ENCODE peak calls at places on chromosome 6, in ten cellular contexts. One of them, this sample, is unnamed.

GRCh38 chr6:64013061-64013410 is 377.4 kb downstream of the PHF3 start:
- DNase-seq in GM23248: no peak
- DNase-seq in heart right ventricle: no peak
- DNase-seq in colonic mucosa: no peak
- DNase-seq in mesendoderm: no peak
- DNase-seq in brain microvascular endothelial cell: no peak
- DNase-seq in transverse colon: no peak
- DNase-seq in HCT116: no peak
- DNase-seq in body of pancreas: no peak
- DNase-seq in effector memory CD4-positive, alpha-beta T cell: no peak
- DNase-seq in this sample: no peak

GRCh38 chr6:50815436-50816114 is 3.1 kb upstream of the TFAP2B start:
- DNase-seq in GM23248: peak; percentile 67
- DNase-seq in heart right ventricle: no peak
- DNase-seq in colonic mucosa: no peak
- DNase-seq in mesendoderm: no peak
- DNase-seq in brain microvascular endothelial cell: peak; percentile 24
- DNase-seq in transverse colon: no peak
- DNase-seq in HCT116: no peak
- DNase-seq in body of pancreas: no peak
- DNase-seq in effector memory CD4-positive, alpha-beta T cell: no peak
- DNase-seq in this sample: no peak

GRCh38 chr6:140051521-140052455 is 677.3 kb upstream of the CITED2 start:
- DNase-seq in GM23248: peak; percentile 95
- DNase-seq in heart right ventricle: no peak
- DNase-seq in colonic mucosa: no peak
- DNase-seq in mesendoderm: no peak
- DNase-seq in brain microvascular endothelial cell: peak; percentile 97
- DNase-seq in transverse colon: no peak
- DNase-seq in HCT116: no peak
- DNase-seq in body of pancreas: no peak
- DNase-seq in effector memory CD4-positive, alpha-beta T cell: no peak
- DNase-seq in this sample: no peak

GRCh38 chr6:166747644-166748595 is 120.9 kb upstream of the RPS6KA2 start:
- DNase-seq in GM23248: peak; percentile 42
- DNase-seq in heart right ventricle: no peak
- DNase-seq in colonic mucosa: no peak
- DNase-seq in mesendoderm: no peak
- DNase-seq in brain microvascular endothelial cell: no peak
- DNase-seq in transverse colon: no peak
- DNase-seq in HCT116: no peak
- DNase-seq in body of pancreas: no peak
- DNase-seq in effector memory CD4-positive, alpha-beta T cell: no peak
- DNase-seq in this sample: no peak

GRCh38 chr6:156780962-156781705 is 4.0 kb downstream of the ARID1B start:
- DNase-seq in GM23248: peak; percentile 49
- DNase-seq in heart right ventricle: no peak
- DNase-seq in colonic mucosa: no peak
- DNase-seq in mesendoderm: no peak
- DNase-seq in brain microvascular endothelial cell: no peak
- DNase-seq in transverse colon: no peak
- DNase-seq in HCT116: no peak
- DNase-seq in body of pancreas: no peak
- DNase-seq in effector memory CD4-positive, alpha-beta T cell: no peak
- DNase-seq in this sample: no peak

GRCh38 chr6:71072508-71072907 is 115.6 kb upstream of the B3GAT2 start:
- DNase-seq in GM23248: peak; percentile 19
- DNase-seq in heart right ventricle: no peak
- DNase-seq in colonic mucosa: no peak
- DNase-seq in mesendoderm: no peak
- DNase-seq in brain microvascular endothelial cell: peak; percentile 41
- DNase-seq in transverse colon: no peak
- DNase-seq in HCT116: no peak
- DNase-seq in body of pancreas: no peak
- DNase-seq in effector memory CD4-positive, alpha-beta T cell: no peak
- DNase-seq in this sample: no peak

GRCh38 chr6:37021356-37022129 is 16.1 kb downstream of the FGD2 start:
- DNase-seq in GM23248: peak; percentile 60
- DNase-seq in heart right ventricle: no peak
- DNase-seq in colonic mucosa: no peak
- DNase-seq in mesendoderm: peak; percentile 82
- DNase-seq in brain microvascular endothelial cell: peak; percentile 44
- DNase-seq in transverse colon: peak; percentile 23
- DNase-seq in HCT116: no peak
- DNase-seq in body of pancreas: no peak
- DNase-seq in effector memory CD4-positive, alpha-beta T cell: peak; percentile 45
- DNase-seq in this sample: no peak

GRCh38 chr6:144283781-144284473 is 1.2 kb upstream of the UTRN start:
- DNase-seq in GM23248: peak; percentile 69
- DNase-seq in heart right ventricle: no peak
- DNase-seq in colonic mucosa: no peak
- DNase-seq in mesendoderm: peak; percentile 44
- DNase-seq in brain microvascular endothelial cell: peak; percentile 20
- DNase-seq in transverse colon: no peak
- DNase-seq in HCT116: no peak
- DNase-seq in body of pancreas: no peak
- DNase-seq in effector memory CD4-positive, alpha-beta T cell: no peak
- DNase-seq in this sample: no peak

DNA sequence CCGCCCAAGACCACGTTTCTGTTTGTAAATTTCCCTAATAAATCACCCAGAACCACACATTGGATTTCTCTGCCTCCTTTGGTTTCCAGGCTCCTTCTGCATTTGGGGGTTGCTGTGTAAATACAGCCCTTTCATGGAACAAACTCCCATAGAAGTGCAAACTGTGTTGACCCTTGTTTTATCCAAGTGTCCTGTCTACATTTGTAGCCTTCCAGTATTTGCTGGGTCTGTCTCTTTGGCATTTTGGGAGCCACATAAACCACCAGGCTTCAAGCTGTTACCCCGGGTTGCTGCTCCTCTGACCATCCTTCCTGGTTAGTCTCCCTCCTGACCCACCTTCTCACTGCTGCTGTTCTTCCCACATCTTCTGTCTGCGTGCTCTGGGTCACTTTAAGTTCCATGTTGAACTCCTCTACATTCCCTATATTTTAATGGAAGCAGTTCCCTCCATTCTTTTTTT is 7.6 kb upstream of the MTHFD1L start:
- DNase-seq in GM23248: no peak
- DNase-seq in heart right ventricle: no peak
- DNase-seq in colonic mucosa: no peak
- DNase-seq in mesendoderm: no peak
- DNase-seq in brain microvascular endothelial cell: no peak
- DNase-seq in transverse colon: no peak
- DNase-seq in HCT116: no peak
- DNase-seq in body of pancreas: no peak
- DNase-seq in effector memory CD4-positive, alpha-beta T cell: no peak
- DNase-seq in this sample: no peak
- H3K27ac ChIP-seq in GM23248: peak overlapping the region; percentile 100
- H3K27ac ChIP-seq in heart right ventricle: peak overlapping the region; percentile 30
- H3K27ac ChIP-seq in colonic mucosa: peak overlapping the region; percentile 47
- H3K27ac ChIP-seq in mesendoderm: no peak overlapping the region
- H3K27ac ChIP-seq in brain microvascular endothelial cell: peak overlapping the region; percentile 100
- H3K27ac ChIP-seq in transverse colon: peak overlapping the region; percentile 70
- H3K27ac ChIP-seq in HCT116: peak overlapping the region; percentile 90
- H3K27ac ChIP-seq in body of pancreas: peak overlapping the region; percentile 38
- H3K27ac ChIP-seq in effector memory CD4-positive, alpha-beta T cell: no peak overlapping the region
- H3K27ac ChIP-seq in this sample: peak overlapping the region; percentile 36

DNA sequence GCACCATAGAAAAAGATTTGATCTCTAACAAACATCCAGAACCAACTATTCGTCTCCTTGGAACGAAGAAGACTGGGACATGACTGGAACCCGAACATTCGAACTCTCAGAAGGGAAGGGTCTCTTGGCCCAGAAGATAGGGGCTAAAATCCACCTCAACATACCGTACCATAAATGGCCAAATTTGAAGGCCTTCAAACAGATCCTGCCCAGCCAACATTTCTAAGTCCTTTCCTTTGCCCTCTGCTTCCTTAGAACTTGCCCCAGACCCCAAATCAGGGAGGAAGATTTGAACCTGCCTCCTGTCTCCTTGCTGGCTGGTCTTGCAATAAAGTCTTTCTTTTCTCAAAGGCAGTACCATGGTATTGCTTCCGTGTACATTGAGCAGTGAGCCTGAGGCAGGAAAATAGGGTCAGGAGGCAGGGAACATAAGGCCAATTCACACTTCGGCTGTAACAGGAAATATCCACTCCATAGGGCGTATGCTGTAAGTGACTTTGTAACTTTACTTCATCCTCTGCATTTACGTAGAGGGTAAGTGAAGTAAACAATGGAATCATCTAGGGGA is 1.8 kb upstream of the PXDC1 start:
- DNase-seq in GM23248: no peak
- DNase-seq in heart right ventricle: no peak
- DNase-seq in colonic mucosa: no peak
- DNase-seq in mesendoderm: no peak
- DNase-seq in brain microvascular endothelial cell: no peak
- DNase-seq in transverse colon: no peak
- DNase-seq in HCT116: no peak
- DNase-seq in body of pancreas: no peak
- DNase-seq in effector memory CD4-positive, alpha-beta T cell: no peak
- DNase-seq in this sample: no peak
- H3K27ac ChIP-seq in GM23248: no peak overlapping the region
- H3K27ac ChIP-seq in heart right ventricle: peak overlapping the region; percentile 24
- H3K27ac ChIP-seq in colonic mucosa: peak overlapping the region; percentile 17
- H3K27ac ChIP-seq in mesendoderm: no peak overlapping the region
- H3K27ac ChIP-seq in brain microvascular endothelial cell: no peak overlapping the region
- H3K27ac ChIP-seq in transverse colon: peak overlapping the region; percentile 91
- H3K27ac ChIP-seq in HCT116: no peak overlapping the region
- H3K27ac ChIP-seq in body of pancreas: peak overlapping the region; percentile 91
- H3K27ac ChIP-seq in effector memory CD4-positive, alpha-beta T cell: no peak overlapping the region
- H3K27ac ChIP-seq in this sample: no peak overlapping the region

GRCh38 chr6:28347119-28347518 is 2.6 kb upstream of the ZKSCAN3 start:
- DNase-seq in GM23248: no peak
- DNase-seq in heart right ventricle: no peak
- DNase-seq in colonic mucosa: no peak
- DNase-seq in mesendoderm: peak; percentile 25
- DNase-seq in brain microvascular endothelial cell: no peak
- DNase-seq in transverse colon: no peak
- DNase-seq in HCT116: no peak
- DNase-seq in body of pancreas: no peak
- DNase-seq in effector memory CD4-positive, alpha-beta T cell: no peak
- DNase-seq in this sample: no peak

GRCh38 chr6:28351087-28351486 is 1.3 kb downstream of the ZKSCAN3 start:
- DNase-seq in GM23248: no peak
- DNase-seq in heart right ventricle: no peak
- DNase-seq in colonic mucosa: no peak
- DNase-seq in mesendoderm: no peak
- DNase-seq in brain microvascular endothelial cell: no peak
- DNase-seq in transverse colon: no peak
- DNase-seq in HCT116: no peak
- DNase-seq in body of pancreas: peak; percentile 18
- DNase-seq in effector memory CD4-positive, alpha-beta T cell: no peak
- DNase-seq in this sample: no peak

GRCh38 chr6:28349892-28350737 is at the start of gene ZKSCAN3:
- DNase-seq in GM23248: peak; percentile 90
- DNase-seq in heart right ventricle: peak; percentile 85
- DNase-seq in colonic mucosa: peak; percentile 92
- DNase-seq in mesendoderm: peak; percentile 92
- DNase-seq in brain microvascular endothelial cell: peak; percentile 77
- DNase-seq in transverse colon: peak; percentile 91
- DNase-seq in HCT116: peak; percentile 80
- DNase-seq in body of pancreas: peak; percentile 80
- DNase-seq in effector memory CD4-positive, alpha-beta T cell: peak; percentile 63
- DNase-seq in this sample: peak; percentile 76

GRCh38 chr6:28351493-28351925 is 1.8 kb downstream of the ZKSCAN3 start:
- DNase-seq in GM23248: no peak
- DNase-seq in heart right ventricle: no peak
- DNase-seq in colonic mucosa: no peak
- DNase-seq in mesendoderm: no peak
- DNase-seq in brain microvascular endothelial cell: no peak
- DNase-seq in transverse colon: no peak
- DNase-seq in HCT116: no peak
- DNase-seq in body of pancreas: no peak
- DNase-seq in effector memory CD4-positive, alpha-beta T cell: no peak
- DNase-seq in this sample: no peak

GRCh38 chr6:28349344-28349891 is 329 bp upstream of the ZKSCAN3 start:
- DNase-seq in GM23248: no peak
- DNase-seq in heart right ventricle: no peak
- DNase-seq in colonic mucosa: no peak
- DNase-seq in mesendoderm: no peak
- DNase-seq in brain microvascular endothelial cell: no peak
- DNase-seq in transverse colon: no peak
- DNase-seq in HCT116: no peak
- DNase-seq in body of pancreas: no peak
- DNase-seq in effector memory CD4-positive, alpha-beta T cell: no peak
- DNase-seq in this sample: no peak
- H3K27ac ChIP-seq in GM23248: no peak overlapping the region
- H3K27ac ChIP-seq in heart right ventricle: peak overlapping the region; percentile 73
- H3K27ac ChIP-seq in colonic mucosa: peak overlapping the region; percentile 43
- H3K27ac ChIP-seq in mesendoderm: no peak overlapping the region
- H3K27ac ChIP-seq in brain microvascular endothelial cell: peak overlapping the region; percentile 43
- H3K27ac ChIP-seq in transverse colon: peak overlapping the region; percentile 83
- H3K27ac ChIP-seq in HCT116: peak overlapping the region; percentile 82
- H3K27ac ChIP-seq in body of pancreas: peak overlapping the region; percentile 40
- H3K27ac ChIP-seq in effector memory CD4-positive, alpha-beta T cell: no peak overlapping the region
- H3K27ac ChIP-seq in this sample: no peak overlapping the region

GRCh38 chr6:125537090-125537489 is 212.3 kb upstream of the HEY2 start:
- DNase-seq in GM23248: no peak
- DNase-seq in heart right ventricle: peak; percentile 24
- DNase-seq in colonic mucosa: no peak
- DNase-seq in mesendoderm: no peak
- DNase-seq in brain microvascular endothelial cell: no peak
- DNase-seq in transverse colon: no peak
- DNase-seq in HCT116: no peak
- DNase-seq in body of pancreas: no peak
- DNase-seq in effector memory CD4-positive, alpha-beta T cell: no peak
- DNase-seq in this sample: no peak

GRCh38 chr6:125533710-125534397 is 215.6 kb upstream of the HEY2 start:
- DNase-seq in GM23248: no peak
- DNase-seq in heart right ventricle: no peak
- DNase-seq in colonic mucosa: no peak
- DNase-seq in mesendoderm: peak; percentile 80
- DNase-seq in brain microvascular endothelial cell: no peak
- DNase-seq in transverse colon: no peak
- DNase-seq in HCT116: no peak
- DNase-seq in body of pancreas: no peak
- DNase-seq in effector memory CD4-positive, alpha-beta T cell: no peak
- DNase-seq in this sample: no peak

GRCh38 chr6:125539892-125540291 is 209.5 kb upstream of the HEY2 start:
- DNase-seq in GM23248: no peak
- DNase-seq in heart right ventricle: no peak
- DNase-seq in colonic mucosa: no peak
- DNase-seq in mesendoderm: no peak
- DNase-seq in brain microvascular endothelial cell: no peak
- DNase-seq in transverse colon: no peak
- DNase-seq in HCT116: no peak
- DNase-seq in body of pancreas: no peak
- DNase-seq in effector memory CD4-positive, alpha-beta T cell: no peak
- DNase-seq in this sample: no peak

GRCh38 chr6:125529061-125529460 is 220.4 kb upstream of the HEY2 start:
- DNase-seq in GM23248: no peak
- DNase-seq in heart right ventricle: no peak
- DNase-seq in colonic mucosa: no peak
- DNase-seq in mesendoderm: no peak
- DNase-seq in brain microvascular endothelial cell: no peak
- DNase-seq in transverse colon: no peak
- DNase-seq in HCT116: no peak
- DNase-seq in body of pancreas: no peak
- DNase-seq in effector memory CD4-positive, alpha-beta T cell: no peak
- DNase-seq in this sample: no peak

DNA sequence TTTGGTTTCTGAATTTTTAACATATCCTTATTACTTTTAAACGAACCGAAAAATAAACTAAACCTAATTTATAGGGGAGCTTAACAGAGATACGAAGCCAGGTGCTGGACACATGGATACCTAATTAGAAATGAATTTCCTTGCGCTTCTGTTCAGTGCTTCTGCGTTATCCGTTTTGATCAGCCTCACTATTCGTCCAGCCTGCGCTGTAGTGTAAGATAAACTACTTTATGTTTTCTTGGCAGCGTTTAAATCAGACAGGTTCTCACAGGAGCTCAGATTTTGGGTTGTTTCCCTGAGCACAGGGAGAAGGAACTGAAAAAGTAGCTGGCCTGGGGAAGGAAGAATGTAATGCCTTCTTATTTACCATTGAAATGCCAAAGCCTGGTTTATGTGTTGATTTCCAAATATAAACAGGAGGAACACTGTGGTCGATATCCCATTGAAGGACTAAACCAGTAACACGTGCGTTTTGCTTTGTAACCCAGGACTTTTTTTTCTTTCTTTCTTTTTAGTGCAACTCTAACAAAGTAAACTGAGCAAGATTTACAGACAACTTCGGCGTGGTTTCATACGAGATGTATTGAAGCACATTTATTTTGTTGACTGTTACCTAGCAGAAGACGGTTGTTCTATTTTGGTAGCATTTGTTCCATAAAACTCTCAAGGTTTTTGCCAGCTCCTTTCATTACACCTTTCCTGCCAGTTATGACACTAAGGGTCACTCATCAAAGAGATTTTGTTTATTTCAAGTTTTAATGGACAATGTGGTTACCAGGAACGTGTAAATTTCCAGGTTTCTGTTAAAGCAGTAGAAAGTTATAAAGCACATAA is 214.8 kb upstream of the HEY2 start:
- DNase-seq in GM23248: no peak
- DNase-seq in heart right ventricle: no peak
- DNase-seq in colonic mucosa: no peak
- DNase-seq in mesendoderm: no peak
- DNase-seq in brain microvascular endothelial cell: no peak
- DNase-seq in transverse colon: no peak
- DNase-seq in HCT116: no peak
- DNase-seq in body of pancreas: no peak
- DNase-seq in effector memory CD4-positive, alpha-beta T cell: no peak
- DNase-seq in this sample: no peak
- H3K27ac ChIP-seq in GM23248: no peak overlapping the region
- H3K27ac ChIP-seq in heart right ventricle: no peak overlapping the region
- H3K27ac ChIP-seq in colonic mucosa: no peak overlapping the region
- H3K27ac ChIP-seq in mesendoderm: peak overlapping the region; percentile 36
- H3K27ac ChIP-seq in brain microvascular endothelial cell: no peak overlapping the region
- H3K27ac ChIP-seq in transverse colon: no peak overlapping the region
- H3K27ac ChIP-seq in HCT116: no peak overlapping the region
- H3K27ac ChIP-seq in body of pancreas: no peak overlapping the region
- H3K27ac ChIP-seq in effector memory CD4-positive, alpha-beta T cell: no peak overlapping the region
- H3K27ac ChIP-seq in this sample: no peak overlapping the region

This sample was measured in caudate nucleus.